ENCODE peak calls at places on chromosomes 16 and 17, in five cellular contexts. S is mucosa of descending colon, A is DND-41, N is GM12878, G is psoas muscle. T is an unnamed sample. For H3K36me3, the result is how much of the 10 kb centered on the place peaks cover.

GRCh38 chr17:1007310-1008007 is 10.5 kb downstream of the TIMM22 start:
- DNase-seq in A (no peak), N (no peak), S (no peak), G (no peak), T (no peak)

GRCh38 chr17:31517524-31517923 is 126.0 kb downstream of the RAB11FIP4 start:
- DNase-seq in S (no peak), G (no peak), N (no peak), A (no peak), T (no peak)

GRCh38 chr16:25064967-25065366 is 46.6 kb upstream of the LCMT1 start:
- DNase-seq in A (no peak), N (no peak), G (no peak), S (no peak), T (no peak)

GRCh38 chr17:56756536-56756935 is 77.2 kb downstream of the C17orf67 start:
- DNase-seq in S (no peak), G (no peak), A (no peak), N (no peak), T (no peak)

GRCh38 chr17:80069886-80070177 is 31.5 kb upstream of the GAA start:
- DNase-seq in S (no peak), N (no peak), A (no peak), G (peak), T (no peak)

GRCh38 chr16:23229714-23230113 is 47.2 kb downstream of the SCNN1G start:
- DNase-seq in A (no peak), G (no peak), N (no peak), S (peak), T (no peak)

GRCh38 chr17:76519667-76520066 is 17.8 kb downstream of the CYGB start:
- DNase-seq in A (no peak), G (no peak), S (no peak), N (no peak), T (no peak)

GRCh38 chr17:40474419-40475002 is 26.9 kb downstream of the TNS4 start:
- DNase-seq in S (no peak), G (no peak), N (no peak), A (no peak), T (no peak)

GRCh38 chr16:81740163-81740562 is 38.9 kb upstream of the PLCG2 start:
- DNase-seq in G (no peak), S (no peak), A (no peak), N (peak), T (no peak)

GRCh38 chr17:38341035-38341721 is 2.6 kb downstream of the GPR179 start:
- DNase-seq in G (peak), N (no peak), A (no peak), S (peak), T (no peak)

GRCh38 chr16:85395913-85396878 is 216.9 kb upstream of the GSE1 start:
- DNase-seq in G (no peak), N (no peak), S (peak), A (peak), T (no peak)

GRCh38 chr16:82379601-82380000 is 209.6 kb upstream of the MPHOSPH6 start:
- DNase-seq in A (no peak), G (no peak), N (no peak), S (no peak), T (no peak)

GRCh38 chr17:33090806-33091205 is 99.2 kb downstream of the SPACA3 start:
- DNase-seq in A (no peak), S (no peak), G (no peak), N (no peak), T (no peak)

GRCh38 chr17:73356561-73357170 is 44.9 kb upstream of the CDC42EP4 start:
- DNase-seq in N (no peak), S (no peak), A (no peak), G (no peak), T (no peak)

GRCh38 chr16:27404163-27404823 is 2.3 kb downstream of the IL21R start:
- DNase-seq in A (no peak), G (no peak), N (no peak), S (no peak), T (no peak)

GRCh38 chr17:44105483-44105882 is 18.0 kb downstream of the HDAC5 start:
- DNase-seq in A (no peak), S (no peak), G (no peak), N (no peak), T (no peak)

GRCh38 chr17:41967141-41967920 is 736 bp downstream of the CNP start:
- DNase-seq in S (peak), G (no peak), A (peak), N (no peak), T (peak)

GRCh38 chr16:263182-263774 is 12.5 kb downstream of the RGS11 start:
- DNase-seq in S (no peak), A (no peak), N (no peak), G (no peak), T (no peak)

GRCh38 chr17:36550491-36551417 is 6.0 kb downstream of the GGNBP2 start:
- DNase-seq in G (no peak), A (no peak), S (no peak), N (peak), T (peak)

GRCh38 chr16:54928421-54929089 is 2.1 kb upstream of the IRX5 start:
- DNase-seq in N (no peak), G (peak), S (peak), A (peak), T (peak)

GRCh38 chr17:13127921-13128582 is 110.2 kb upstream of the ELAC2 start:
- DNase-seq in S (no peak), N (no peak), G (no peak), A (no peak), T (no peak)

GRCh38 chr17:36979585-36979941 is 30.8 kb downstream of the AATF start:
- DNase-seq in N (no peak), A (no peak), S (no peak), G (no peak), T (no peak)

GRCh38 chr16:69566437-69567030 is 768 bp downstream of the NFAT5 start:
- DNase-seq in S (peak), A (peak), N (no peak), G (peak), T (peak)

GRCh38 chr17:45274033-45274432 is 12.1 kb upstream of the SPATA32 start:
- DNase-seq in A (no peak), G (no peak), S (no peak), N (no peak), T (no peak)

GRCh38 chr16:81697321-81697885 is 81.7 kb upstream of the PLCG2 start:
- DNase-seq in A (peak), N (no peak), G (peak), S (peak), T (no peak)

GRCh38 chr16:84090212-84090611 is 26.5 kb downstream of the MBTPS1 start:
- DNase-seq in N (no peak), S (no peak), G (no peak), A (peak), T (peak)
- H3K36me3 ChIP-seq in N (under half), S (under half), G (half or more), A (half or more), T (half or more)

DNA sequence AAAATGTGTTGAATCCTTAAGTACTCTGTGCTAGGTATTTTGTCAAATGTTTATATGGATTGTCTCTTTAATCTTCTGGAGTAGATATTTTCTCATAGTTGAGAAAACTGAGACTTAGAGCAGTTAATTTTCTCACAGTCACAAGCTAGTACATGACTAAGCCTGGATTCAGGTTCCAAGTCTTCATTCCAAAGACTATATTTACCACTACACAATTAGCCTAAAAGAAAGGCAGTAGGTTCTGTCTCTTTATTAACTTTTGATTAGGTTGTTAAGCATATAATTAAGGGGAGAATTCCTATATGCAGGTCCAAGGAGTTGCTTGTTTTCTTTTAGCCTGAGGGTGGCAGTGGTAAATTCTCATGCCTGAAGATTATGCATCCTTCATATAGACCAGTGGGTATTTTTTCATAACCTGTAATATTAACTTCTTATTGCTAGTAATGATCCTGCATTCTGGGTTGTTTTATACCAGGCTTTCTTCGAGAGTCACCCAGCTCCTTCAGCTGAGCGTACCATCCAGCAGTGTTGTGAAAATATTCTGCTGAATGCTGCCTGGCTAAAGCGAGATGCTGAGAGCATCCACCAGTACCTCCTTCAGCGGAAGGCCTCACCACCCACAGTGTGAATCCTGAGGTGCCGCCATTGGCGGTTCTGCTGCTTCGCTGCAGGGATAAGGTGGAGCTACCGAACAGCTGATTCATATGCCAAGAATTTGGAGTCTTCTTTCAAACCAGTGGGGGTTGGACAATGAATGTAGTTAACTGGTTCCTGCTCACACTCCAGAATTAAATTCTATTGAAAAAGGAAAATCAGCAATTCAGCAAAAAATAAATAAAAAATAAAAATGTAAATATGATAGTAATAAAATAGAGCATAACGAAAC is 28.2 kb upstream of the KPNB1 start:
- DNase-seq in S (no peak), N (no peak), A (no peak), G (peak), T (no peak)
- H3K36me3 ChIP-seq in S (under half), N (under half), A (half or more), G (half or more), T (under half)

DNA sequence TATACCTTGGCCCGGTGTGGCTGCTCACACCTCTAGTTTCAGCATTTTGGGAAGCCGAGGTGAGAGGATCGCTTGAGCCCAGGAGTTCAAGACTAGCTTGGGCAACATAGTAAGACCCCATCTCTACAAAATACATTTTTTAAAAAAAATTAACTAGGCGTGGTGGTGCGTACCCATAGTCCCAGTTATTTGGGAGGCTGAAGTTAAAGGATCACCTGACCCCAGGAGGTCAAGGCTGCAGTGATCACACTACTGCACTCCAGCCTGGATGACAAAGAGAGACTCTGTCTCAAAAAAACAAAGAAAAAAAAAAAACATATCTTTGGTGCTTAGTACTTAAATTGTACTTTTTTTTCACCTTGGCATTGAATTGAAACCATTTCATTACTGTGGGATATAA is 99.0 kb downstream of the CACNG1 start:
- DNase-seq in S (no peak), N (no peak), A (no peak), G (no peak), T (no peak)
- H3K36me3 ChIP-seq in S (under half), N (under half), A (half or more), G (half or more), T (half or more)

GRCh38 chr17:75144816-75145511 is 9.3 kb downstream of the JPT1 start:
- DNase-seq in A (no peak), G (no peak), S (no peak), N (no peak), T (no peak)
- H3K36me3 ChIP-seq in A (half or more), G (half or more), S (under half), N (under half), T (under half)

GRCh38 chr17:7848665-7849184 is 6.1 kb upstream of the TMEM88 start:
- DNase-seq in G (no peak), N (no peak), A (no peak), S (no peak), T (no peak)
- H3K36me3 ChIP-seq in G (half or more), N (under half), A (under half), S (under half), T (under half)

GRCh38 chr16:87342978-87343752 is 26.0 kb upstream of the C16orf95 start:
- DNase-seq in A (no peak), S (no peak), G (no peak), N (no peak), T (no peak)

GRCh38 chr16:87343753-87344050 is 26.5 kb upstream of the C16orf95 start:
- DNase-seq in N (no peak), G (no peak), A (no peak), S (no peak), T (no peak)

GRCh38 chr16:87344931-87345631 is 27.9 kb upstream of the C16orf95 start:
- DNase-seq in N (no peak), S (peak), G (no peak), A (peak), T (peak)

GRCh38 chr16:87345721-87346424 is 28.7 kb upstream of the C16orf95 start:
- DNase-seq in A (no peak), G (no peak), N (no peak), S (no peak), T (no peak)

GRCh38 chr16:87344165-87344930 is 27.2 kb upstream of the C16orf95 start:
- DNase-seq in N (no peak), S (no peak), A (no peak), G (no peak), T (no peak)
- H3K36me3 ChIP-seq in N (under half), S (under half), A (half or more), G (half or more), T (under half)

DNA sequence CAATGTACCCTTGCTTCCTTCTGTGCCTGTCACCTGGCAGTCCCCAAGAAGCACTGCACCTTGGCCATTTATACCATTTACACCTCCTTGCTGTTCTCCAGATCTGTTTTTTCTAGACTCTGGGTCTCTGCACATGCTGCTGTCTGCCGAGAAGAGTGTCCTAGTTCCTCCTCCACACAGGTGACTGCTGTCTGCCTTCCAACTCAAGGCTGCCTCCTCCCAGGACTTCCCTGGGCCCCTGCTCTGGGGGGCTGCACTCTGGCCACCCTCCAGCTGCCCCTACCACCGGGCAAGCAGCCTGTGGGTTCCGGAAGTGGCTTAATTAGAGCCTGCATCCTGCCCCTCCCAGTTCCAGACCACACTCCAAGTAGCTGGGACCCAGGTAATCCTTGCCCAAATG is 5.7 kb upstream of the LIMD2 start:
- DNase-seq in A (no peak), S (no peak), G (no peak), N (no peak), T (no peak)
- H3K36me3 ChIP-seq in A (half or more), S (under half), G (half or more), N (under half), T (under half)